ENCODE peak calls at places on chromosomes 3 and 15, in four cellular contexts. One of them, this sample, is unnamed.

GRCh38 chr15:34737379-34737928 is 17.3 kb downstream of the GJD2 start:
- DNase-seq in ovary: no peak
- DNase-seq in breast epithelium: no peak
- DNase-seq in Peyer's patch: no peak
- DNase-seq in this sample: no peak

GRCh38 chr3:15899438-15899837 is 101.7 kb upstream of the ANKRD28 start:
- DNase-seq in ovary: no peak
- DNase-seq in breast epithelium: no peak
- DNase-seq in Peyer's patch: no peak
- DNase-seq in this sample: no peak

GRCh38 chr15:60477991-60478632 is 830 bp downstream of the ICE2 start:
- DNase-seq in ovary: no peak
- DNase-seq in breast epithelium: no peak
- DNase-seq in Peyer's patch: no peak
- DNase-seq in this sample: no peak

GRCh38 chr3:14536837-14537589 is 3.1 kb downstream of the GRIP2 start:
- DNase-seq in ovary: no peak
- DNase-seq in breast epithelium: no peak
- DNase-seq in Peyer's patch: no peak
- DNase-seq in this sample: no peak

GRCh38 chr15:101017041-101017754 is 98.0 kb downstream of the LRRK1 start:
- DNase-seq in ovary: no peak
- DNase-seq in breast epithelium: no peak
- DNase-seq in Peyer's patch: no peak
- DNase-seq in this sample: no peak

GRCh38 chr15:65368300-65368617 is 9.5 kb downstream of the IGDCC3 start:
- DNase-seq in ovary: no peak
- DNase-seq in breast epithelium: no peak
- DNase-seq in Peyer's patch: no peak
- DNase-seq in this sample: no peak

GRCh38 chr3:66989860-66990696 is 8.0 kb upstream of the KBTBD8 start:
- DNase-seq in ovary: no peak
- DNase-seq in breast epithelium: no peak
- DNase-seq in Peyer's patch: peak; percentile 38
- DNase-seq in this sample: no peak

GRCh38 chr3:33006081-33006480 is 54.6 kb downstream of the CCR4 start:
- DNase-seq in ovary: no peak
- DNase-seq in breast epithelium: no peak
- DNase-seq in Peyer's patch: no peak
- DNase-seq in this sample: no peak

GRCh38 chr15:62403164-62403809 is 238.2 kb upstream of the C2CD4B start:
- DNase-seq in ovary: no peak
- DNase-seq in breast epithelium: no peak
- DNase-seq in Peyer's patch: no peak
- DNase-seq in this sample: no peak

GRCh38 chr3:150480802-150481201 is 65.5 kb downstream of the SERP1 start:
- DNase-seq in ovary: no peak
- DNase-seq in breast epithelium: no peak
- DNase-seq in Peyer's patch: no peak
- DNase-seq in this sample: no peak

GRCh38 chr15:70856884-70857546 is 3.1 kb upstream of the LARP6 start:
- DNase-seq in ovary: peak; percentile 64
- DNase-seq in breast epithelium: no peak
- DNase-seq in Peyer's patch: no peak
- DNase-seq in this sample: peak; percentile 82

GRCh38 chr3:158660711-158661110 is 11.7 kb downstream of the LXN start:
- DNase-seq in ovary: no peak
- DNase-seq in breast epithelium: no peak
- DNase-seq in Peyer's patch: no peak
- DNase-seq in this sample: no peak

GRCh38 chr15:38541046-38541445 is 23.6 kb downstream of the RASGRP1 start:
- DNase-seq in ovary: no peak
- DNase-seq in breast epithelium: no peak
- DNase-seq in Peyer's patch: no peak
- DNase-seq in this sample: no peak

GRCh38 chr3:54888873-54889272 is 39.0 kb downstream of the LRTM1 start:
- DNase-seq in ovary: no peak
- DNase-seq in breast epithelium: no peak
- DNase-seq in Peyer's patch: no peak
- DNase-seq in this sample: no peak

DNA sequence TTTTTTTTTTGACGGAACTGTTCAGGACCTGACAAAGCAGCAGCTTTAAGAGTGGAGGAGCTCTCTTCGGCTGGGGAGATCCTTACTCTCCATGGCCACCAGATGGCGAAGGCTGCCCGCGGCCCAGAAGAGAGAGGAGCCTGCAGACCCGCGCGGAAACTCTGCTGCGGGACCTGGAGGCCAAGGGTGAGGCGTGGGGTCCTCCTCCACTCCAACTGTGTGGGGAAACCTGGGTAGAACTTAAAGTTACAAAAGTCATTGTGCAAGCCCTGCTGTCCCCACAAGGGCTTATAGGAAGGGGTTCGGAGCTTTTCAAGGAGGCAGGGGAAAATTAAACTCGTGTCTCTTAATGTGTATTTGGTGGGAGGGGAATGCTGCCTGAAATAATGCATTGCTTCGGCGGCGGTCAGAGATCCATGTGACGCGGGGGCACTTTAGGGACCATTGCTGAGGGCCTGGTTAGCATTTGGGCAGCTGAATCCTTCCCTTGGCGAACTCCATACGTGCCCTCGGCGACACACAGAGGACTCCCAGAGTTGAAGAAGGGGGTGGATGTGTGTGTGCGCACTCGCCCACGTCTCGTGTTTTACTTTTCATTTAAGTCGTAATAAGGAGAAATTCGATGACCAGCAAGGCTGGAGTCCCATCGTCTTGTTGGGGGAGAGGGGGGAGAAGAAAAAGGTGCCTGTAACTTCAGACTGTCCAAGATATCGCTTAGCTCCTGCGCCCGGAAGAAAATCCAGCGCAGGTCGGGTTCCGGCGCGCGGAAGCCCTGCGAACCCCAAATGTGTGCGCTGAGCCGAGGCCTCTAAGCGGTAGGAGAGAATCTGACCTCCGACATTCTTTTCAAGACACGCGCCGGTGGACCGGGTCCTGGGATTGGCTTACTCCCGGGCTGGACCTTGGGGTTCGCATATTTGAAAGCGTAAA is 9.7 kb downstream of the EOMES start:
- DNase-seq in ovary: peak; percentile 69
- DNase-seq in breast epithelium: peak; percentile 71
- DNase-seq in Peyer's patch: peak; percentile 74
- DNase-seq in this sample: peak; percentile 90
- H3K4me1 ChIP-seq in ovary: peaks cover 4% of the 10 kb centered on the region
- H3K4me1 ChIP-seq in breast epithelium: no peaks in the 10 kb centered on the region
- H3K4me1 ChIP-seq in Peyer's patch: peaks cover 8% of the 10 kb centered on the region
- H3K4me1 ChIP-seq in this sample: no peaks in the 10 kb centered on the region

GRCh38 chr3:10999516-10999915 is 7.0 kb downstream of the SLC6A1 start:
- DNase-seq in ovary: no peak
- DNase-seq in breast epithelium: no peak
- DNase-seq in Peyer's patch: no peak
- DNase-seq in this sample: no peak
- H3K27me3 ChIP-seq in ovary: no peaks in the 10 kb centered on the region
- H3K27me3 ChIP-seq in breast epithelium: peaks cover 53% of the 10 kb centered on the region
- H3K27me3 ChIP-seq in Peyer's patch: no peaks in the 10 kb centered on the region
- H3K27me3 ChIP-seq in this sample: no peaks in the 10 kb centered on the region

GRCh38 chr15:64143276-64143675 is 8.3 kb upstream of the SNX22 start:
- DNase-seq in ovary: no peak
- DNase-seq in breast epithelium: no peak
- DNase-seq in Peyer's patch: no peak
- DNase-seq in this sample: no peak
- H3K4me1 ChIP-seq in ovary: no peaks in the 10 kb centered on the region
- H3K4me1 ChIP-seq in breast epithelium: no peaks in the 10 kb centered on the region
- H3K4me1 ChIP-seq in Peyer's patch: no peaks in the 10 kb centered on the region
- H3K4me1 ChIP-seq in this sample: no peaks in the 10 kb centered on the region

GRCh38 chr15:76347507-76348055 is 11.0 kb downstream of the ISL2 start:
- DNase-seq in ovary: no peak
- DNase-seq in breast epithelium: no peak
- DNase-seq in Peyer's patch: no peak
- DNase-seq in this sample: no peak
- H3K27me3 ChIP-seq in ovary: peaks cover 7% of the 10 kb centered on the region
- H3K27me3 ChIP-seq in breast epithelium: peaks cover 59% of the 10 kb centered on the region
- H3K27me3 ChIP-seq in Peyer's patch: no peaks in the 10 kb centered on the region
- H3K27me3 ChIP-seq in this sample: no peaks in the 10 kb centered on the region

GRCh38 chr3:9180764-9181117 is 68.7 kb downstream of the SRGAP3 start:
- DNase-seq in ovary: no peak
- DNase-seq in breast epithelium: no peak
- DNase-seq in Peyer's patch: no peak
- DNase-seq in this sample: peak; percentile 75

GRCh38 chr3:9183011-9183410 is 66.4 kb downstream of the SRGAP3 start:
- DNase-seq in ovary: no peak
- DNase-seq in breast epithelium: no peak
- DNase-seq in Peyer's patch: no peak
- DNase-seq in this sample: no peak

GRCh38 chr3:9175421-9175820 is 74.0 kb downstream of the SRGAP3 start:
- DNase-seq in ovary: no peak
- DNase-seq in breast epithelium: no peak
- DNase-seq in Peyer's patch: no peak
- DNase-seq in this sample: no peak

GRCh38 chr3:9179826-9180763 is 69.4 kb downstream of the SRGAP3 start:
- DNase-seq in ovary: no peak
- DNase-seq in breast epithelium: no peak
- DNase-seq in Peyer's patch: no peak
- DNase-seq in this sample: peak; percentile 75

GRCh38 chr3:9178697-9179096 is 70.7 kb downstream of the SRGAP3 start:
- DNase-seq in ovary: no peak
- DNase-seq in breast epithelium: no peak
- DNase-seq in Peyer's patch: no peak
- DNase-seq in this sample: no peak
- H3K4me1 ChIP-seq in ovary: no peaks in the 10 kb centered on the region
- H3K4me1 ChIP-seq in breast epithelium: no peaks in the 10 kb centered on the region
- H3K4me1 ChIP-seq in Peyer's patch: no peaks in the 10 kb centered on the region
- H3K4me1 ChIP-seq in this sample: no peaks in the 10 kb centered on the region

DNA sequence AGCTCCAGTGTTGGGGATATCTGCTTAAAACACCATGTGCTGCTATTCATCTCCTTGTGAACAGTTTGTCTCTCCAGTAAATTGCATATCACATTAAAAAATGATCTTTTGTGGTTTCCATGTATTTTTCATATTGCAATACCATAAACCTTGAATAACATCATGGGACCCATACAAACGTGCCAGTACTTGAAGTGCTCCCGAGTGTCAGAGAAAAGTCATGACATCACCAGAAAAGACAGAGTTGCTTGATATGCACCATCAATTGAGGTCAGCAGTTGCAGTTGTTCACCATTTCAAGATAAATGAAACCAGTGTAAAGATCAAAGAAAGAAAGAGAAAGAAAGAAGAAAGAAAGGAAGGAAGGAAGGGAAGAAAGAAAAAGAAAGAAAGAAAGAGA is 278.6 kb downstream of the ZNF621 start:
- DNase-seq in ovary: no peak
- DNase-seq in breast epithelium: no peak
- DNase-seq in Peyer's patch: no peak
- DNase-seq in this sample: no peak
- H3K27me3 ChIP-seq in ovary: no peaks in the 10 kb centered on the region
- H3K27me3 ChIP-seq in breast epithelium: no peaks in the 10 kb centered on the region
- H3K27me3 ChIP-seq in Peyer's patch: no peaks in the 10 kb centered on the region
- H3K27me3 ChIP-seq in this sample: no peaks in the 10 kb centered on the region

This sample was measured in aorta.